ENCODE peak calls at places on chromosomes 5 and 9, in seven cellular contexts. One of them, this sample, is unnamed.

GRCh38 chr5:131481569-131481968 is 153.5 kb downstream of the RAPGEF6 start:
- DNase-seq in lung: no peak
- DNase-seq in HCT116: no peak
- DNase-seq in sigmoid colon: no peak
- DNase-seq in ovary: no peak
- DNase-seq in effector memory CD4-positive, alpha-beta T cell: no peak
- DNase-seq in A549: no peak
- DNase-seq in this sample: no peak

GRCh38 chr5:68409259-68409658 is 193.7 kb downstream of the PIK3R1 start:
- DNase-seq in lung: no peak
- DNase-seq in HCT116: no peak
- DNase-seq in sigmoid colon: no peak
- DNase-seq in ovary: no peak
- DNase-seq in effector memory CD4-positive, alpha-beta T cell: no peak
- DNase-seq in A549: no peak
- DNase-seq in this sample: no peak

GRCh38 chr5:98964621-98965020 is 35.8 kb upstream of the CHD1 start:
- DNase-seq in lung: no peak
- DNase-seq in HCT116: no peak
- DNase-seq in sigmoid colon: no peak
- DNase-seq in ovary: no peak
- DNase-seq in effector memory CD4-positive, alpha-beta T cell: no peak
- DNase-seq in A549: no peak
- DNase-seq in this sample: no peak

GRCh38 chr9:96491079-96491879 is 41.3 kb downstream of the HABP4 start:
- DNase-seq in lung: no peak
- DNase-seq in HCT116: peak; percentile 35
- DNase-seq in sigmoid colon: no peak
- DNase-seq in ovary: no peak
- DNase-seq in effector memory CD4-positive, alpha-beta T cell: no peak
- DNase-seq in A549: no peak
- DNase-seq in this sample: no peak

GRCh38 chr9:1198085-1198484 is 147.9 kb downstream of the DMRT2 start:
- DNase-seq in lung: no peak
- DNase-seq in HCT116: no peak
- DNase-seq in sigmoid colon: no peak
- DNase-seq in ovary: no peak
- DNase-seq in effector memory CD4-positive, alpha-beta T cell: no peak
- DNase-seq in A549: no peak
- DNase-seq in this sample: no peak

GRCh38 chr9:130144703-130145102 is 27.5 kb upstream of the NCS1 start:
- DNase-seq in lung: no peak
- DNase-seq in HCT116: no peak
- DNase-seq in sigmoid colon: no peak
- DNase-seq in ovary: no peak
- DNase-seq in effector memory CD4-positive, alpha-beta T cell: no peak
- DNase-seq in A549: no peak
- DNase-seq in this sample: peak; percentile 37

GRCh38 chr9:113738898-113739604 is 137.1 kb upstream of the ZNF618 start:
- DNase-seq in lung: no peak
- DNase-seq in HCT116: no peak
- DNase-seq in sigmoid colon: no peak
- DNase-seq in ovary: no peak
- DNase-seq in effector memory CD4-positive, alpha-beta T cell: no peak
- DNase-seq in A549: no peak
- DNase-seq in this sample: no peak

GRCh38 chr5:55331321-55331720 is 23.5 kb downstream of the MTREX start:
- DNase-seq in lung: no peak
- DNase-seq in HCT116: no peak
- DNase-seq in sigmoid colon: no peak
- DNase-seq in ovary: no peak
- DNase-seq in effector memory CD4-positive, alpha-beta T cell: no peak
- DNase-seq in A549: no peak
- DNase-seq in this sample: no peak

GRCh38 chr5:177309351-177310191 is 2.1 kb downstream of the MXD3 start:
- DNase-seq in lung: peak; percentile 64
- DNase-seq in HCT116: peak; percentile 81
- DNase-seq in sigmoid colon: peak; percentile 83
- DNase-seq in ovary: no peak
- DNase-seq in effector memory CD4-positive, alpha-beta T cell: peak; percentile 43
- DNase-seq in A549: peak; percentile 78
- DNase-seq in this sample: peak; percentile 50

GRCh38 chr5:172370648-172371248 is 83.6 kb downstream of the SH3PXD2B start:
- DNase-seq in lung: no peak
- DNase-seq in HCT116: peak; percentile 33
- DNase-seq in sigmoid colon: no peak
- DNase-seq in ovary: no peak
- DNase-seq in effector memory CD4-positive, alpha-beta T cell: no peak
- DNase-seq in A549: peak; percentile 23
- DNase-seq in this sample: no peak

GRCh38 chr5:147507480-147508126 is 2.3 kb downstream of the DPYSL3 start:
- DNase-seq in lung: no peak
- DNase-seq in HCT116: no peak
- DNase-seq in sigmoid colon: peak; percentile 82
- DNase-seq in ovary: no peak
- DNase-seq in effector memory CD4-positive, alpha-beta T cell: no peak
- DNase-seq in A549: no peak
- DNase-seq in this sample: no peak

GRCh38 chr5:68316469-68316868 is 100.9 kb downstream of the PIK3R1 start:
- DNase-seq in lung: no peak
- DNase-seq in HCT116: no peak
- DNase-seq in sigmoid colon: no peak
- DNase-seq in ovary: no peak
- DNase-seq in effector memory CD4-positive, alpha-beta T cell: no peak
- DNase-seq in A549: no peak
- DNase-seq in this sample: no peak

GRCh38 chr5:56279979-56280378 is 46.8 kb upstream of the ANKRD55 start:
- DNase-seq in lung: no peak
- DNase-seq in HCT116: no peak
- DNase-seq in sigmoid colon: no peak
- DNase-seq in ovary: no peak
- DNase-seq in effector memory CD4-positive, alpha-beta T cell: no peak
- DNase-seq in A549: no peak
- DNase-seq in this sample: no peak

GRCh38 chr9:35277171-35277520 is 115.3 kb downstream of the UNC13B start:
- DNase-seq in lung: no peak
- DNase-seq in HCT116: no peak
- DNase-seq in sigmoid colon: no peak
- DNase-seq in ovary: no peak
- DNase-seq in effector memory CD4-positive, alpha-beta T cell: no peak
- DNase-seq in A549: no peak
- DNase-seq in this sample: no peak

GRCh38 chr5:40578501-40579451 is 100.9 kb upstream of the PTGER4 start:
- DNase-seq in lung: no peak
- DNase-seq in HCT116: no peak
- DNase-seq in sigmoid colon: no peak
- DNase-seq in ovary: no peak
- DNase-seq in effector memory CD4-positive, alpha-beta T cell: no peak
- DNase-seq in A549: no peak
- DNase-seq in this sample: no peak

GRCh38 chr9:35484406-35484805 is 5.5 kb upstream of the RUSC2 start:
- DNase-seq in lung: no peak
- DNase-seq in HCT116: no peak
- DNase-seq in sigmoid colon: no peak
- DNase-seq in ovary: no peak
- DNase-seq in effector memory CD4-positive, alpha-beta T cell: no peak
- DNase-seq in A549: no peak
- DNase-seq in this sample: no peak

GRCh38 chr9:126723807-126724172 is 81.0 kb upstream of the ZBTB43 start:
- DNase-seq in lung: no peak
- DNase-seq in HCT116: no peak
- DNase-seq in sigmoid colon: no peak
- DNase-seq in ovary: no peak
- DNase-seq in effector memory CD4-positive, alpha-beta T cell: no peak
- DNase-seq in A549: no peak
- DNase-seq in this sample: no peak
- H3K27ac ChIP-seq in lung: no peak overlapping the region
- H3K27ac ChIP-seq in HCT116: no peak overlapping the region
- H3K27ac ChIP-seq in sigmoid colon: peak overlapping the region; percentile 85
- H3K27ac ChIP-seq in ovary: no peak overlapping the region
- H3K27ac ChIP-seq in effector memory CD4-positive, alpha-beta T cell: peak overlapping the region; percentile 97
- H3K27ac ChIP-seq in A549: no peak overlapping the region
- H3K27ac ChIP-seq in this sample: no peak overlapping the region

GRCh38 chr9:5610491-5610890 is 18.4 kb upstream of the RIC1 start:
- DNase-seq in lung: no peak
- DNase-seq in HCT116: no peak
- DNase-seq in sigmoid colon: no peak
- DNase-seq in ovary: no peak
- DNase-seq in effector memory CD4-positive, alpha-beta T cell: no peak
- DNase-seq in A549: no peak
- DNase-seq in this sample: no peak

GRCh38 chr9:5614192-5614591 is 14.7 kb upstream of the RIC1 start:
- DNase-seq in lung: no peak
- DNase-seq in HCT116: no peak
- DNase-seq in sigmoid colon: no peak
- DNase-seq in ovary: no peak
- DNase-seq in effector memory CD4-positive, alpha-beta T cell: no peak
- DNase-seq in A549: no peak
- DNase-seq in this sample: no peak

GRCh38 chr9:5611321-5612186 is 17.4 kb upstream of the RIC1 start:
- DNase-seq in lung: no peak
- DNase-seq in HCT116: no peak
- DNase-seq in sigmoid colon: no peak
- DNase-seq in ovary: no peak
- DNase-seq in effector memory CD4-positive, alpha-beta T cell: no peak
- DNase-seq in A549: no peak
- DNase-seq in this sample: no peak

GRCh38 chr9:5612187-5612535 is 16.7 kb upstream of the RIC1 start:
- DNase-seq in lung: no peak
- DNase-seq in HCT116: no peak
- DNase-seq in sigmoid colon: no peak
- DNase-seq in ovary: no peak
- DNase-seq in effector memory CD4-positive, alpha-beta T cell: no peak
- DNase-seq in A549: no peak
- DNase-seq in this sample: no peak

DNA sequence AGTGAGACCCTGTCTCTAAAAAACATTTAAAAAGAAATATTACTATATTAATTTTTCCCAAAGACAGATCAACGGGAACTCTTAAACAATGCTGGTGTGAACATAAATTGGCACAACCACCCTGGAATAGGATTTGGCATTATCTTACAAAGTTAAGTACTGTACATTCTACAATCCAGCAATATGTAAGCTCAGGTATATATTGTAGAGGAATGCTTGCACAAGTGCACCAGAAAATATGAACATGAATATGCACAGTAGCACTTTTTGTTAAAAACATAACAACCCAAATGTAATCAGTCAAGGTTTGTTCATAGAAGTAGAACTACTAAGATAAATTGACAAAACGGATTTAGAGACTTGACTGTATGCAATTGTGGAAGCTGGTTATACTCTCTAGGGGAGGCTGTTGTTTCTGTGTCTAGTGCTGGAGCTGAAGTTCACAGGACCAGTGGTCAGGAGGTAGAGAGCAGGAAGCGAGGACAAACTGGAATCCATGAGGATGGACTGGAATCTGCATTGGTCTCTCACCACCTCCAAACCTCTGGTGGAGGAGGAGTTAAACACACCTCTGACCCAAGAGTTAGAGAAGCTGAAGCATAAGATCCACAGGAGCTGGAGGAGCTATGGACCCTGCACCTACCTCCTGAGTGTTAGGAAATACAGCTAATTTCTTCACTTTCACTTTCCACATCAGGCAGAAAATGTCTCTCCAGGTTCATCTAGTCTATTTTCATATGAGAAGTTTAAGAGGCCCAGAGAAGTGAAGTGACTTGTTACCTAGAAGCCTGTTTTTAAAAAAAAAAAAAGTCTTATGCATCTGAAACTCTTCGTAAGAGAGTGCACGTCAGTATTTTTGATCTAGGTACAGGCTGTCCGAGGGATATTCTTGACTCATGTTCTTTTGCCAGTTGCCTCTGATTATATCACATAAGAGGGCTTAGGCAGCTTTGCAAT is 20.3 kb upstream of the RIC1 start:
- DNase-seq in lung: no peak
- DNase-seq in HCT116: no peak
- DNase-seq in sigmoid colon: no peak
- DNase-seq in ovary: no peak
- DNase-seq in effector memory CD4-positive, alpha-beta T cell: no peak
- DNase-seq in A549: no peak
- DNase-seq in this sample: no peak
- H3K27ac ChIP-seq in lung: peak overlapping the region; percentile 79
- H3K27ac ChIP-seq in HCT116: no peak overlapping the region
- H3K27ac ChIP-seq in sigmoid colon: peak overlapping the region; percentile 78
- H3K27ac ChIP-seq in ovary: no peak overlapping the region
- H3K27ac ChIP-seq in effector memory CD4-positive, alpha-beta T cell: no peak overlapping the region
- H3K27ac ChIP-seq in A549: no peak overlapping the region
- H3K27ac ChIP-seq in this sample: peak overlapping the region; percentile 72

DNA sequence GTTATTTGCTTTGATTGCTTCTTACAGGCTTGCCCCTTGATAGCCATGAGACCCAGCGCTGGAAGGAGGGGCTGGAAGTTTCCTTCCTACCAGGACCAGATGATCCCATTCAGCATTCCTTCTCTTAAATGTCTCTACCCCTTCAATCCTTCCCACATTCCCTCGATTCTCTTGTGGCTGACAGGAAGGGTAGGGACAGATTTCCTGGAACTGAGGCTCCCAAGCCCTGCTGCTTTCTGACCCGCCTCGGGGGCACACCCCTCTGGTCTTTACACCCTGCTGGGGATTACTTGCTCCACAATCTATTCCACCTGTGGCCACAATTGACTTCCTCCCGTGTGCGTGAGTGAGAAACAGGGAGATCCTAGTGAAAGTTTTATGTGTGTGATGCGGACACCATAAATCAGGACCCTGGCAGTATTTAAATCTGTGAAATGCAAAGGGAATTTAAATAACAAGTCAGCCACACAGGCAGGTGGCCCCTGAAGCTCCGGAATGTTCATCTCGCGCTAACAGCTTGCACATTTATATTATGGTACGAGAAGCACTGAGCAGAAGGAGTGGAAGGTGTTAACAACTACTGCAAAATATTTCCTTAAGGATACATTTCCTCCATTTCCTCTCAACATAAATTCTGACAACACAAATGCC is 237.5 kb downstream of the SLIT3 start:
- DNase-seq in lung: no peak
- DNase-seq in HCT116: no peak
- DNase-seq in sigmoid colon: no peak
- DNase-seq in ovary: no peak
- DNase-seq in effector memory CD4-positive, alpha-beta T cell: no peak
- DNase-seq in A549: no peak
- DNase-seq in this sample: no peak
- H3K27ac ChIP-seq in lung: no peak overlapping the region
- H3K27ac ChIP-seq in HCT116: no peak overlapping the region
- H3K27ac ChIP-seq in sigmoid colon: no peak overlapping the region
- H3K27ac ChIP-seq in ovary: no peak overlapping the region
- H3K27ac ChIP-seq in effector memory CD4-positive, alpha-beta T cell: no peak overlapping the region
- H3K27ac ChIP-seq in A549: peak overlapping the region; percentile 2
- H3K27ac ChIP-seq in this sample: no peak overlapping the region

DNA sequence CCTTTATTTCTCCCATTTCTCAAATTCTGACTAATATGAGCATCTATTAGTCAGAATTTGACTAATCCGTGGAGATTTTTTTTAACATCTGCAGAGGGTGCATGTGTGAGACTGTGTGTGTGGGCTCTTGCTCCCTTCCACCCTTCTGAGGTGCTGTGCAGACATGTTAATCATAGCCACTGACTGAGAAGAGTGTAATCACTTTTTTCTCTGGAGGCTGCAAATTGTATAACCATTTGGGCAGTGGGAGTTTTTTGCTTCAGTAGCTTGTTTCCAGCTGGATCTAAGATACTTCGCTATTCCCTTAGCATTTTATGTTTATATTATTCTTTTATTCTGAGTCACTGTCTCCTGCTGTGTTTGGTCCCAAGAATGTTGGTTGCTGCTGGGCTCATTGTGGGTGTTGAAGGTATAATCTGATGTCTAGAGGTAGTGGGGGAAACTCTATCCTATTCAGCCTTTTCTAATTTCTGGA is 66.2 kb downstream of the ARHGEF28 start:
- DNase-seq in lung: no peak
- DNase-seq in HCT116: no peak
- DNase-seq in sigmoid colon: no peak
- DNase-seq in ovary: no peak
- DNase-seq in effector memory CD4-positive, alpha-beta T cell: no peak
- DNase-seq in A549: peak; percentile 36
- DNase-seq in this sample: no peak
- H3K27ac ChIP-seq in lung: no peak overlapping the region
- H3K27ac ChIP-seq in HCT116: no peak overlapping the region
- H3K27ac ChIP-seq in sigmoid colon: no peak overlapping the region
- H3K27ac ChIP-seq in ovary: peak overlapping the region; percentile 77
- H3K27ac ChIP-seq in effector memory CD4-positive, alpha-beta T cell: no peak overlapping the region
- H3K27ac ChIP-seq in A549: peak overlapping the region; percentile 89
- H3K27ac ChIP-seq in this sample: no peak overlapping the region

This sample was measured in heart right ventricle.